ENCODE peak calls at places on chromosomes 11 and 22, in ten cellular contexts. I is NCI-H1092 treated with DMSO at 0.1 percent for 48 hours, G is mesenteric fat pad, N is nephron progenitor cell, P is mesendoderm, X is dermis blood vessel endothelial cell, H is nucleus accumbens, O is fibroblast of lung, S is fibroblast of pulmonary artery, R is LHCN-M2. J is an unnamed sample.

GRCh38 chr11:108221981-108222685 is at the start of gene NPAT:
- DNase-seq in N (no peak), X (no peak), S (no peak), R (no peak), O (no peak), G (no peak), I (peak), P (no peak), H (no peak), J (no peak)

GRCh38 chr22:37431811-37432707 is 4.8 kb upstream of the ELFN2 start:
- DNase-seq in O (peak), S (peak), G (no peak), H (no peak), R (peak), P (no peak), N (no peak), X (peak), I (no peak), J (no peak)

GRCh38 chr11:22466809-22467208 is 128.6 kb downstream of the SLC17A6 start:
- DNase-seq in I (no peak), S (peak), X (no peak), N (no peak), R (no peak), H (no peak), G (no peak), O (peak), P (peak), J (no peak)

GRCh38 chr22:44919691-44920090 is 90.1 kb downstream of the PHF21B start:
- DNase-seq in X (no peak), R (no peak), G (no peak), N (no peak), I (no peak), H (no peak), S (no peak), O (no peak), P (no peak), J (peak)

GRCh38 chr11:119363874-119364590 is 17.5 kb downstream of the USP2 start:
- DNase-seq in G (no peak), N (peak), I (peak), H (peak), R (peak), X (peak), P (peak), S (peak), O (peak), J (peak)

GRCh38 chr11:77096591-77097019 is 6.0 kb upstream of the OMP start:
- DNase-seq in I (no peak), N (no peak), O (no peak), S (no peak), H (no peak), P (no peak), G (no peak), X (no peak), R (no peak), J (no peak)

GRCh38 chr22:23773247-23774113 is 831 bp downstream of the MMP11 start:
- DNase-seq in N (no peak), P (no peak), O (no peak), G (no peak), X (no peak), H (no peak), S (no peak), I (no peak), R (no peak), J (no peak)

GRCh38 chr11:79694368-79694767 is 253.5 kb upstream of the TENM4 start:
- DNase-seq in S (no peak), P (no peak), G (no peak), I (no peak), R (no peak), O (no peak), X (no peak), N (no peak), H (no peak), J (no peak)

GRCh38 chr11:101390539-101390938 is 193.3 kb downstream of the TRPC6 start:
- DNase-seq in I (no peak), H (no peak), G (no peak), R (peak), N (no peak), X (no peak), P (no peak), S (peak), O (no peak), J (no peak)

GRCh38 chr11:1285316-1285744 is 24.1 kb downstream of the TOLLIP start:
- DNase-seq in N (no peak), X (no peak), O (no peak), R (no peak), H (no peak), G (no peak), S (no peak), P (no peak), I (no peak), J (no peak)

GRCh38 chr11:82047200-82047599 is 686.5 kb downstream of the FAM181B start:
- DNase-seq in O (no peak), S (no peak), X (no peak), P (no peak), H (no peak), N (no peak), I (no peak), R (no peak), G (no peak), J (no peak)

GRCh38 chr11:44505591-44506054 is 59.8 kb upstream of the CD82 start:
- DNase-seq in O (peak), S (peak), X (peak), P (peak), H (no peak), R (peak), N (no peak), G (no peak), I (no peak), J (no peak)

GRCh38 chr22:23047265-23047664 is 23.1 kb upstream of the GNAZ start:
- DNase-seq in N (no peak), R (no peak), X (no peak), H (no peak), P (no peak), G (peak), O (no peak), S (no peak), I (no peak), J (no peak)

GRCh38 chr11:29343465-29344333 is 673.1 kb downstream of the KCNA4 start:
- DNase-seq in N (peak), H (peak), G (no peak), R (peak), S (peak), I (peak), X (peak), P (peak), O (peak), J (peak)

GRCh38 chr11:14029971-14030531 is 67.5 kb downstream of the SPON1 start:
- DNase-seq in H (no peak), N (no peak), O (peak), G (no peak), X (peak), P (no peak), R (no peak), I (peak), S (peak), J (peak)

GRCh38 chr22:20571531-20572007 is 64.2 kb downstream of the MED15 start:
- DNase-seq in S (peak), X (peak), H (no peak), O (peak), R (peak), I (no peak), N (peak), G (no peak), P (peak), J (no peak)

GRCh38 chr11:11056316-11056715 is 198.5 kb upstream of the ZBED5 start:
- DNase-seq in O (no peak), R (no peak), S (no peak), P (no peak), N (no peak), X (no peak), I (no peak), G (no peak), H (no peak), J (no peak)

GRCh38 chr11:127844843-127845242 is 742.5 kb downstream of the ETS1 start:
- DNase-seq in S (no peak), N (no peak), G (no peak), I (no peak), P (no peak), O (no peak), H (no peak), R (no peak), X (no peak), J (no peak)

GRCh38 chr11:59365621-59366020 is 6.9 kb downstream of the OR5AN1 start:
- DNase-seq in N (no peak), R (no peak), S (no peak), X (no peak), H (no peak), I (no peak), P (no peak), G (no peak), O (no peak), J (no peak)

GRCh38 chr22:20425821-20426615 is 11.6 kb downstream of the SCARF2 start:
- DNase-seq in N (no peak), I (no peak), H (no peak), S (no peak), O (no peak), X (no peak), G (no peak), R (no peak), P (no peak), J (no peak)

GRCh38 chr11:60915250-60915914 is 1.4 kb downstream of the TMEM109 start:
- DNase-seq in I (no peak), X (peak), R (peak), O (peak), G (peak), S (peak), P (peak), H (no peak), N (peak), J (no peak)

GRCh38 chr11:36431429-36432092 is 78.5 kb downstream of the TRAF6 start:
- DNase-seq in H (peak), G (peak), I (no peak), R (peak), P (peak), O (peak), N (no peak), S (peak), X (peak), J (no peak)

GRCh38 chr11:1226981-1227550 is 4.2 kb downstream of the MUC5B start:
- DNase-seq in G (peak), I (no peak), P (peak), O (no peak), X (peak), S (peak), R (no peak), H (no peak), N (peak), J (peak)

GRCh38 chr22:24285245-24285644 is 14.6 kb downstream of the SPECC1L start:
- DNase-seq in G (no peak), I (no peak), O (peak), P (no peak), N (no peak), S (no peak), H (no peak), R (no peak), X (no peak), J (no peak)

GRCh38 chr11:87359401-87359800 is 321.7 kb downstream of the TMEM135 start:
- DNase-seq in O (no peak), P (no peak), R (no peak), I (peak), H (no peak), X (no peak), S (no peak), G (no peak), N (no peak), J (no peak)

GRCh38 chr11:130513132-130513531 is 64.7 kb downstream of the ADAMTS15 start:
- DNase-seq in I (peak), P (no peak), G (no peak), R (peak), O (peak), H (no peak), X (no peak), S (no peak), N (no peak), J (no peak)

GRCh38 chr11:433641-434040 is 8.2 kb downstream of the ANO9 start:
- DNase-seq in P (no peak), N (no peak), G (no peak), O (no peak), R (no peak), X (no peak), H (no peak), I (no peak), S (no peak), J (no peak)

GRCh38 chr22:28674121-28674563 is 5.5 kb downstream of the TTC28 start:
- DNase-seq in H (no peak), R (peak), I (no peak), G (no peak), N (no peak), P (no peak), S (peak), O (peak), X (no peak), J (no peak)

GRCh38 chr11:118176400-118177134 is at the start of gene SCN2B:
- DNase-seq in I (no peak), P (peak), G (no peak), S (no peak), O (peak), R (no peak), H (no peak), N (no peak), X (no peak), J (no peak)

GRCh38 chr11:91081440-91082088 is 858.7 kb upstream of the CHORDC1 start:
- DNase-seq in P (peak), H (no peak), X (no peak), I (no peak), G (no peak), O (peak), N (no peak), R (peak), S (peak), J (peak)

GRCh38 chr11:63553759-63554158 is 9.4 kb downstream of the PLAAT2 start:
- DNase-seq in R (peak), G (no peak), H (no peak), I (no peak), O (peak), X (no peak), P (no peak), N (no peak), S (no peak), J (no peak)

GRCh38 chr11:12512826-12513395 is 135.5 kb downstream of the PARVA start:
- DNase-seq in X (peak), H (no peak), R (no peak), S (no peak), I (no peak), N (no peak), G (no peak), P (no peak), O (no peak), J (no peak)

GRCh38 chr22:27132896-27133500 is 475.6 kb downstream of the MIAT start:
- DNase-seq in X (no peak), O (no peak), N (no peak), G (no peak), S (no peak), H (no peak), P (no peak), I (no peak), R (no peak), J (no peak)

GRCh38 chr22:30129636-30130035 is 49.4 kb downstream of the HORMAD2 start:
- DNase-seq in P (no peak), O (no peak), N (no peak), R (no peak), X (no peak), I (no peak), G (no peak), H (no peak), S (no peak), J (no peak)

GRCh38 chr11:74460481-74461154 is 6.7 kb downstream of the KCNE3 start:
- DNase-seq in R (no peak), S (peak), N (no peak), G (no peak), P (no peak), I (no peak), X (peak), O (peak), H (no peak), J (no peak)

GRCh38 chr11:71548716-71549151 is 514 bp downstream of the KRTAP5-9 start:
- DNase-seq in N (no peak), R (peak), P (no peak), G (peak), H (no peak), X (no peak), I (no peak), O (no peak), S (no peak), J (no peak)